ENCODE peak calls at places on chromosome 17, in seven cellular contexts. F is breast epithelium; U is activated CD4-positive, alpha-beta T cell treated with anti-CD3 and anti-CD28 coated beads for 4 hours; H is GM10248; C is head of caudate nucleus; M is Kasumi-1; I is Karpas-422. A is an unnamed sample.

GRCh38 chr17:75878174-75878998 is at the start of gene TRIM47:
- DNase-seq in F (peak), U (no peak), H (no peak), C (peak), M (peak), I (no peak), A (peak)

GRCh38 chr17:8892338-8892690 is 24.8 kb upstream of the PIK3R6 start:
- DNase-seq in F (no peak), U (no peak), H (peak), C (no peak), M (no peak), I (no peak), A (no peak)

GRCh38 chr17:15436399-15437369 is 30.7 kb downstream of the CDRT4 start:
- DNase-seq in F (no peak), U (peak), H (no peak), C (peak), M (peak), I (peak), A (peak)

GRCh38 chr17:67491009-67491677 is 114.1 kb downstream of the PITPNC1 start:
- DNase-seq in F (peak), U (no peak), H (no peak), C (peak), M (no peak), I (no peak), A (no peak)

GRCh38 chr17:42560246-42560645 is 1.7 kb upstream of the COASY start:
- DNase-seq in F (no peak), U (no peak), H (no peak), C (no peak), M (no peak), I (no peak), A (no peak)

GRCh38 chr17:76558210-76559095 is 18.6 kb downstream of the PRCD start:
- DNase-seq in F (no peak), U (no peak), H (no peak), C (no peak), M (peak), I (peak), A (peak)

GRCh38 chr17:63515426-63515825 is 7.7 kb upstream of the KCNH6 start:
- DNase-seq in F (no peak), U (no peak), H (no peak), C (no peak), M (no peak), I (peak), A (no peak)

GRCh38 chr17:16939606-16940115 is 32.3 kb downstream of the TNFRSF13B start:
- DNase-seq in F (no peak), U (no peak), H (no peak), C (no peak), M (no peak), I (no peak), A (no peak)

GRCh38 chr17:73191443-73192218 is 1.2 kb upstream of the COG1 start:
- DNase-seq in F (peak), U (peak), H (peak), C (peak), M (peak), I (peak), A (peak)

GRCh38 chr17:74360993-74361612 is 565 bp downstream of the BTBD17 start:
- DNase-seq in F (no peak), U (no peak), H (no peak), C (no peak), M (no peak), I (no peak), A (no peak)

GRCh38 chr17:60781880-60782412 is 104.3 kb downstream of the BCAS3 start:
- DNase-seq in F (no peak), U (no peak), H (no peak), C (no peak), M (no peak), I (no peak), A (no peak)

GRCh38 chr17:31935512-31935911 is 1.3 kb upstream of the SUZ12 start:
- DNase-seq in F (no peak), U (no peak), H (no peak), C (no peak), M (no peak), I (no peak), A (no peak)

GRCh38 chr17:45672301-45672700 is 111.8 kb upstream of the CRHR1 start:
- DNase-seq in F (no peak), U (no peak), H (no peak), C (no peak), M (no peak), I (no peak), A (no peak)